ENCODE peak calls at places on chromosome 1, in ten cellular contexts. J is activated naive CD8-positive, alpha-beta T cell treated with anti-CD3 and anti-CD28 coated beads, Interleukin-2, amount 50 U/mL, for 24 hours; Z is left cardiac atrium; T is neural crest cell; Q is amniotic stem cell; V is RPMI8226; I is HEK293T; R is NCI-H774; F is OCI-LY7; W is H4. X is an unnamed sample.

GRCh38 chr1:224623310-224623714 is 7.2 kb downstream of the CNIH3 start:
- DNase-seq in R (no peak), Q (no peak), V (no peak), I (no peak), J (no peak), F (no peak), T (no peak), W (peak; percentile 59), Z (no peak), X (no peak)

GRCh38 chr1:49106438-49106837 is 329.7 kb upstream of the BEND5 start:
- DNase-seq in T (no peak), F (no peak), V (no peak), Z (no peak), R (no peak), Q (no peak), J (no peak), I (no peak), W (no peak), X (no peak)

GRCh38 chr1:41513388-41513745 is 28.9 kb upstream of the EDN2 start:
- DNase-seq in V (no peak), Z (no peak), I (peak; percentile 61), T (no peak), W (no peak), R (no peak), J (peak; percentile 42), Q (no peak), F (no peak), X (no peak)

GRCh38 chr1:162151900-162152829 is 82.7 kb downstream of the NOS1AP start:
- DNase-seq in Z (no peak), R (no peak), I (no peak), V (no peak), T (no peak), J (peak; percentile 15), W (peak; percentile 88), F (no peak), Q (no peak), X (no peak)

GRCh38 chr1:51570063-51570720 is 46.7 kb upstream of the OSBPL9 start:
- DNase-seq in J (no peak), T (no peak), W (no peak), Z (no peak), I (no peak), R (no peak), V (no peak), F (peak; percentile 57), Q (no peak), X (no peak)

GRCh38 chr1:200302893-200303250 is 107.0 kb downstream of the ZNF281 start:
- DNase-seq in F (no peak), V (no peak), R (peak; percentile 52), Z (peak; percentile 36), W (no peak), T (no peak), Q (no peak), I (peak; percentile 48), J (no peak), X (no peak)

GRCh38 chr1:49686107-49686506 is 337.6 kb downstream of the AGBL4 start:
- DNase-seq in F (no peak), R (no peak), V (no peak), I (no peak), Q (no peak), T (no peak), Z (no peak), W (no peak), J (no peak), X (peak; percentile 60)

GRCh38 chr1:173424786-173425407 is 52.2 kb upstream of the PRDX6 start:
- DNase-seq in I (no peak), T (no peak), Q (no peak), R (no peak), Z (no peak), V (no peak), F (no peak), J (no peak), W (no peak), X (no peak)

GRCh38 chr1:81811757-81812371 is 11.1 kb downstream of the ADGRL2 start:
- DNase-seq in V (no peak), F (no peak), R (no peak), Z (no peak), I (no peak), T (no peak), J (no peak), W (no peak), Q (no peak), X (no peak)

GRCh38 chr1:160642281-160642644 is 4.6 kb downstream of the SLAMF1 start:
- DNase-seq in W (no peak), V (no peak), Z (no peak), J (no peak), Q (no peak), R (no peak), I (no peak), F (no peak), T (no peak), X (no peak)

GRCh38 chr1:88647749-88648415 is 36.2 kb upstream of the PKN2 start:
- DNase-seq in V (no peak), I (no peak), T (no peak), J (no peak), Q (no peak), W (no peak), R (no peak), F (no peak), Z (no peak), X (no peak)

GRCh38 chr1:16120940-16121410 is 34.9 kb downstream of the EPHA2 start:
- DNase-seq in V (no peak), F (no peak), J (no peak), I (no peak), T (no peak), Q (no peak), Z (no peak), R (peak; percentile 23), W (no peak), X (peak; percentile 90)

GRCh38 chr1:46263146-46263545 is 15.6 kb downstream of the RAD54L start:
- DNase-seq in W (no peak), Z (no peak), J (no peak), R (no peak), I (no peak), Q (no peak), T (no peak), V (no peak), F (no peak), X (no peak)